ENCODE peak calls at places on chromosomes 1 and 21, in five cellular contexts. B is aorta, V is heart right ventricle, H is iPS DF 6.9, C is heart left ventricle. O is an unnamed sample.

GRCh38 chr21:35945089-35945671 is 115.1 kb downstream of the SETD4 start:
- DNase-seq in B (no peak), V (no peak), H (no peak), C (no peak), O (no peak)

GRCh38 chr1:183097438-183098051 is 74.3 kb downstream of the LAMC1 start:
- DNase-seq in B (no peak), V (no peak), H (no peak), C (no peak), O (no peak)

GRCh38 chr1:222048030-222048632 is 306.2 kb upstream of the DUSP10 start:
- DNase-seq in B (no peak), V (no peak), H (no peak), C (no peak), O (no peak)

GRCh38 chr1:165290143-165290542 is 66.4 kb downstream of the LMX1A start:
- DNase-seq in B (no peak), V (no peak), H (no peak), C (no peak), O (no peak)

GRCh38 chr21:31221051-31221450 is 123.0 kb downstream of the TIAM1 start:
- DNase-seq in B (no peak), V (no peak), H (no peak), C (no peak), O (no peak)

GRCh38 chr1:17355898-17356297 is 16.1 kb upstream of the PADI6 start:
- DNase-seq in B (no peak), V (no peak), H (no peak), C (no peak), O (peak; percentile 39)

GRCh38 chr1:68544651-68545050 is 47.8 kb upstream of the DEPDC1 start:
- DNase-seq in B (no peak), V (no peak), H (no peak), C (no peak), O (no peak)

GRCh38 chr1:227762231-227762911 is 27.1 kb downstream of the SNAP47 start:
- DNase-seq in B (peak; percentile 84), V (peak; percentile 90), H (peak; percentile 48), C (peak; percentile 93), O (peak; percentile 96)

GRCh38 chr1:222624214-222624613 is 6.3 kb downstream of the MIA3 start:
- DNase-seq in B (no peak), V (no peak), H (no peak), C (no peak), O (no peak)

GRCh38 chr1:36768486-36769178 is 265.7 kb downstream of the GRIK3 start:
- DNase-seq in B (no peak), V (no peak), H (no peak), C (no peak), O (peak; percentile 42)

GRCh38 chr1:13662498-13662897 is 37.5 kb upstream of the PRDM2 start:
- DNase-seq in B (no peak), V (no peak), H (no peak), C (no peak), O (no peak)

DNA sequence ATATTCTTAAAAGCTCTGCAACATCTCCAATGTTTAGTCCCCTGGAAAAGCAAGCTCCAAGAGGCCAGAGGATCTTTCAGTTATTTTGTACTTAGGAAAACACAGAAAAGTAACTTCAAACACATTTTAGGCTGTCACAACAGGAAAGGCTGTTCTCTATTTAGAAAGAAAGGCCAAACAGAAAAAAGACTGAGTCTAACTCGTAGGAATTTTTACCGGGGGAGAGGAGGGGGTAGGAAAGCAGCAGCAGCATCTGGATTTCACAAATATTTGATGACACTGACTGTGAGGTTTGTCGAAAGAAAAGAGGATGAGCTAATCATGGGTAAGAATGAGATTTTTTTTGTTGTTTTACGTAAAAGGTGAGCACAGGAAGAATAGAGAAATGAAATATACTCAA is 107.1 kb downstream of the EIF4G3 start:
- DNase-seq in B (no peak), V (no peak), H (no peak), C (no peak), O (no peak)
- H3K27ac ChIP-seq in B (no peak overlapping the region), V (no peak overlapping the region), H (no peak overlapping the region), C (no peak overlapping the region), O (no peak overlapping the region)

GRCh38 chr1:243488459-243489163 is 232.8 kb downstream of the SDCCAG8 start:
- DNase-seq in B (no peak), V (no peak), H (no peak), C (no peak), O (peak; percentile 49)

GRCh38 chr1:243489681-243490080 is 233.8 kb downstream of the SDCCAG8 start:
- DNase-seq in B (no peak), V (no peak), H (no peak), C (no peak), O (no peak)

GRCh38 chr1:243490748-243491686 is 235.2 kb downstream of the SDCCAG8 start:
- DNase-seq in B (peak; percentile 44), V (no peak), H (no peak), C (no peak), O (no peak)

GRCh38 chr1:243489164-243489527 is 233.3 kb downstream of the SDCCAG8 start:
- DNase-seq in B (peak; percentile 47), V (no peak), H (no peak), C (no peak), O (no peak)

DNA sequence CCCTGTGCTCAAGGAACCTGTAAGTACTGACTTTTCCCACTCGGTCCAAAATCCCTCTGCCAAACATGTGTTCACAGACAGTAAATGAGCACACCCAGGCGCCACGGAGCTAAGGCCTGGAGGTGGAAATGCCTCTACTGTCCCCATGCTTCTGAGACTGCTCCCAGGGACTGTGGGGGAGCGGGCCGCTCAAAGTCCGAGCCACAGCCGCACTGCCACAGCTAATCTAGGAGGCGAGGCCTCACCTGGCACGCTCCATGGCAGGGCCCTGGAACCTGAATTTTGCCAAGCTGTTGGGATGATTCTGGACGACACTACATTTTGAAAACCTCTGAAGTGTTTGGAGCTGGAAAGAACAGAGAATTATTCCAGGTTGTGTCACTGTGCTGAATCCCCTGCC is 234.3 kb downstream of the SDCCAG8 start:
- DNase-seq in B (no peak), V (no peak), H (no peak), C (no peak), O (no peak)
- H3K27ac ChIP-seq in B (no peak overlapping the region), V (no peak overlapping the region), H (peak overlapping the region; percentile 96), C (no peak overlapping the region), O (peak overlapping the region; percentile 26)

GRCh38 chr1:226064816-226065248 is 2.3 kb downstream of the H3-3A start:
- DNase-seq in B (no peak), V (peak; percentile 50), H (no peak), C (no peak), O (peak; percentile 60)
- H3K27ac ChIP-seq in B (no peak overlapping the region), V (peak overlapping the region; percentile 97), H (no peak overlapping the region), C (no peak overlapping the region), O (no peak overlapping the region)

GRCh38 chr1:32736812-32737791 is 34.5 kb upstream of the SYNC start:
- DNase-seq in B (no peak), V (no peak), H (no peak), C (no peak), O (peak; percentile 93)
- H3K27ac ChIP-seq in B (no peak overlapping the region), V (no peak overlapping the region), H (no peak overlapping the region), C (no peak overlapping the region), O (peak overlapping the region; percentile 25)

DNA sequence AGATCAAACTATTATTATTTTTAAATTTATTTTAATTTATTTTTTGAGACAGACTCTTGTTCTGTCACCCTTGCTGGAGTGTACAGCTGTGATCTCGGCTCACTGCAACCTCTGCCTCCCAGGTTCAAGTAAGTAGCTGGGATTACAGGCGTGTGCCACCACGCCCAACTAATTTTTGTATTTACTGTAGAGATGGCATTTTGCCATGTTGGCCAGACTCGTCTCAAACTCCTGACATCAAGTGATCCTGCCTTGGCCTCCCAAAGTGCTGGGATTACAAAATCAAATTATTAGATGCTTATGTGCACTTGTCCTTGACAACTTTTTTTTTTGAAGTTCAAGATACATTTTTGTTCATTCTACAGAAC is 15.4 kb downstream of the LIN9 start:
- DNase-seq in B (no peak), V (no peak), H (no peak), C (no peak), O (no peak)
- H3K27ac ChIP-seq in B (no peak overlapping the region), V (no peak overlapping the region), H (no peak overlapping the region), C (no peak overlapping the region), O (no peak overlapping the region)

GRCh38 chr1:10820422-10820821 is 24.0 kb upstream of the CASZ1 start:
- DNase-seq in B (no peak), V (peak; percentile 46), H (no peak), C (no peak), O (no peak)

GRCh38 chr1:10816743-10817369 is 20.4 kb upstream of the CASZ1 start:
- DNase-seq in B (no peak), V (no peak), H (no peak), C (no peak), O (peak; percentile 54)

GRCh38 chr1:10821388-10821787 is 24.9 kb upstream of the CASZ1 start:
- DNase-seq in B (no peak), V (no peak), H (no peak), C (no peak), O (no peak)

GRCh38 chr1:10818262-10819197 is 22.1 kb upstream of the CASZ1 start:
- DNase-seq in B (no peak), V (no peak), H (no peak), C (no peak), O (peak; percentile 51)

GRCh38 chr1:10819198-10819901 is 22.9 kb upstream of the CASZ1 start:
- DNase-seq in B (no peak), V (no peak), H (no peak), C (no peak), O (peak; percentile 51)
- H3K27ac ChIP-seq in B (no peak overlapping the region), V (peak overlapping the region; percentile 92), H (no peak overlapping the region), C (peak overlapping the region; percentile 86), O (no peak overlapping the region)

DNA sequence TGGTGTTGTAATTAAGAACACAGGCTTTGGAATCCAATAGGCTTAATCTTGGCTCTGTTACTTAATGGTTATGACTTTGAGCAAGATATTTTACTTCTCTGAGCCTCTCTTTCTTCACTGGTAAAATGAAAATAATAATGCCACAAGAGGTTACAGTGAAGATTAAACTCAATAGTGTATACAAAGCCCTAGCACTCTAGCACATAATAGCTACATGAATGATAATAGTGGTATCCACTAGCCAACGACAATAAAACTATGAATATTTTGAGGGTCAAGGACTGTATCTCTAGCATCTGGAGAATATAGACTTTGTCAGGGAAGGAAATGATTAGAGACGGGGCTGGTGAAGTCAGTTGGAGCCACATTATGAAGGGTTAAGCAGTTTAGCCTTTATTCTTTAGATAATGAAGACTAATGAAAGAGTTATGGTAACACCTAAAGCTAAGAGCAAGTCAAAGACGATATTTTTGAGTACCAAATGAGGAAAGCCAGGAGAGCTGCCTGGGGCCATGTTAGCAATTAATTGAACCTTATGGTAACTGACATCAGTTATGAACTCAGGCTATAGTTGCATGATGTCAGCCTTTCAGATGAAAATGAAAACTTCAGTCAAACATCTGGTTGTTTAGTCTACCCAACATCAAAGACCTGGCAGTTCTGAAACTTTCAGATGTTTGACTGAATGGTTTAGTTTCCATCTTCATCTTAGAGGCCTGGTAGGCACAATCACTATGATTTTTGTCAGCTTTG is 32.8 kb upstream of the RNF11 start:
- DNase-seq in B (no peak), V (no peak), H (no peak), C (no peak), O (no peak)
- H3K27ac ChIP-seq in B (no peak overlapping the region), V (no peak overlapping the region), H (no peak overlapping the region), C (no peak overlapping the region), O (no peak overlapping the region)

GRCh38 chr1:117795190-117795589 is 134.2 kb downstream of the GDAP2 start:
- DNase-seq in B (no peak), V (peak; percentile 23), H (no peak), C (no peak), O (no peak)

GRCh38 chr1:117793396-117793795 is 136.0 kb downstream of the GDAP2 start:
- DNase-seq in B (no peak), V (no peak), H (no peak), C (no peak), O (no peak)

GRCh38 chr1:117796226-117796625 is 133.2 kb downstream of the GDAP2 start:
- DNase-seq in B (no peak), V (no peak), H (no peak), C (no peak), O (no peak)

GRCh38 chr1:117795792-117796191 is 133.6 kb downstream of the GDAP2 start:
- DNase-seq in B (no peak), V (no peak), H (no peak), C (no peak), O (no peak)

GRCh38 chr1:117794073-117794472 is 135.3 kb downstream of the GDAP2 start:
- DNase-seq in B (no peak), V (peak; percentile 43), H (no peak), C (no peak), O (no peak)
- H3K27ac ChIP-seq in B (no peak overlapping the region), V (peak overlapping the region; percentile 69), H (no peak overlapping the region), C (peak overlapping the region; percentile 63), O (no peak overlapping the region)